ENCODE peak calls at places on chromosomes 1 and 21, in eight cellular contexts. W, N, B, T, E, J, A and F are unnamed samples.

GRCh38 chr1:11057477-11057876 is 2.3 kb downstream of the SRM start:
- DNase-seq in B (no peak), E (no peak), T (no peak), A (no peak), N (no peak), J (no peak), W (no peak), F (no peak)

GRCh38 chr1:206545351-206545750 is 38.0 kb downstream of the RASSF5 start:
- DNase-seq in E (no peak), A (no peak), T (no peak), J (no peak), B (no peak), W (no peak), N (no peak), F (no peak)

GRCh38 chr1:190043655-190044054 is 434.0 kb downstream of the BRINP3 start:
- DNase-seq in N (no peak), W (no peak), J (no peak), E (no peak), A (no peak), T (no peak), B (no peak), F (no peak)

GRCh38 chr1:180230416-180230790 is 339 bp downstream of the LHX4 start:
- DNase-seq in W (no peak), J (peak), T (no peak), A (no peak), N (no peak), B (no peak), E (no peak), F (no peak)

GRCh38 chr1:63868220-63868897 is 94.5 kb downstream of the ROR1 start:
- DNase-seq in J (no peak), A (no peak), N (no peak), B (no peak), E (no peak), W (no peak), T (no peak), F (no peak)

GRCh38 chr1:64960731-64961130 is 5.6 kb downstream of the JAK1 start:
- DNase-seq in J (no peak), N (no peak), E (no peak), B (no peak), A (no peak), T (no peak), W (no peak), F (no peak)

GRCh38 chr1:41891403-41891896 is 27.3 kb downstream of the HIVEP3 start:
- DNase-seq in N (peak), W (peak), B (no peak), J (no peak), A (peak), E (peak), T (peak), F (no peak)

GRCh38 chr1:31897534-31898100 is 40.6 kb downstream of the PTP4A2 start:
- DNase-seq in A (no peak), E (no peak), N (no peak), B (no peak), J (no peak), T (no peak), W (no peak), F (no peak)

GRCh38 chr1:215636258-215636965 is 69.3 kb downstream of the KCTD3 start:
- DNase-seq in A (peak), W (peak), E (no peak), B (no peak), J (no peak), T (peak), N (peak), F (no peak)

GRCh38 chr1:206705187-206705586 is 20.5 kb downstream of the MAPKAPK2 start:
- DNase-seq in J (no peak), A (no peak), E (no peak), B (no peak), T (peak), W (peak), N (no peak), F (no peak)

GRCh38 chr1:41559331-41559730 is 74.8 kb upstream of the EDN2 start:
- DNase-seq in A (no peak), J (no peak), T (no peak), B (no peak), W (no peak), N (no peak), E (no peak), F (peak)

GRCh38 chr1:231665046-231665445 is 38.5 kb downstream of the DISC1 start:
- DNase-seq in W (no peak), N (no peak), T (no peak), B (no peak), J (no peak), A (no peak), E (no peak), F (no peak)

GRCh38 chr1:171422489-171422888 is 62.8 kb upstream of the PRRC2C start:
- DNase-seq in N (no peak), A (no peak), B (no peak), T (peak), W (no peak), E (no peak), J (no peak), F (no peak)

GRCh38 chr1:102897537-102897936 is 210.8 kb downstream of the COL11A1 start:
- DNase-seq in J (no peak), A (no peak), T (peak), E (no peak), W (no peak), N (no peak), B (no peak), F (no peak)

GRCh38 chr1:188762344-188762743 is 1715.3 kb downstream of the BRINP3 start:
- DNase-seq in B (no peak), J (no peak), W (no peak), A (no peak), E (no peak), T (no peak), N (no peak), F (no peak)

GRCh38 chr1:59506952-59507351 is 210.1 kb downstream of the FGGY start:
- DNase-seq in B (peak), E (peak), A (no peak), W (no peak), N (no peak), J (no peak), T (peak), F (no peak)

GRCh38 chr1:234731371-234732085 is 121.5 kb upstream of the IRF2BP2 start:
- DNase-seq in J (no peak), B (no peak), W (no peak), T (peak), E (no peak), A (no peak), N (no peak), F (no peak)

GRCh38 chr1:31230378-31230777 is 9.3 kb downstream of the NKAIN1 start:
- DNase-seq in B (no peak), J (no peak), W (no peak), E (no peak), N (no peak), T (no peak), A (no peak), F (no peak)

GRCh38 chr21:18387994-18388393 is 15.6 kb downstream of the TMPRSS15 start:
- DNase-seq in J (no peak), W (no peak), A (no peak), T (no peak), E (no peak), N (no peak), B (no peak), F (no peak)

GRCh38 chr1:107058245-107059032 is 2.0 kb downstream of the PRMT6 start:
- DNase-seq in N (no peak), E (peak), B (no peak), A (no peak), T (no peak), W (no peak), J (no peak), F (no peak)

GRCh38 chr1:28509705-28510349 is 4.0 kb downstream of the RCC1 start:
- DNase-seq in W (peak), N (no peak), E (peak), B (no peak), A (no peak), J (no peak), T (peak), F (no peak)

GRCh38 chr1:88946845-88947244 is 45.6 kb downstream of the KYAT3 start:
- DNase-seq in A (no peak), T (peak), B (no peak), J (no peak), E (no peak), W (no peak), N (no peak), F (no peak)

GRCh38 chr1:237527761-237528160 is 363.0 kb downstream of the ZP4 start:
- DNase-seq in E (no peak), N (no peak), A (no peak), T (no peak), B (no peak), J (no peak), W (no peak), F (no peak)

GRCh38 chr1:160114085-160114484 is 1.5 kb upstream of the ATP1A2 start:
- DNase-seq in J (no peak), E (no peak), N (no peak), A (no peak), T (no peak), B (no peak), W (no peak), F (no peak)

GRCh38 chr1:230068952-230069684 is 2.1 kb downstream of the GALNT2 start:
- DNase-seq in T (no peak), W (no peak), E (peak), A (peak), J (no peak), N (peak), B (no peak), F (no peak)

GRCh38 chr1:165737196-165737595 is 31.5 kb downstream of the TMCO1 start:
- DNase-seq in E (no peak), W (no peak), T (peak), B (no peak), N (no peak), J (no peak), A (no peak), F (no peak)

GRCh38 chr1:65955071-65955470 is 162.4 kb downstream of the PDE4B start:
- DNase-seq in A (no peak), J (no peak), B (no peak), N (no peak), W (no peak), T (peak), E (no peak), F (no peak)

GRCh38 chr1:211196880-211197279 is 62.3 kb upstream of the RCOR3 start:
- DNase-seq in W (no peak), B (no peak), J (no peak), E (no peak), N (no peak), T (peak), A (no peak), F (no peak)

GRCh38 chr1:34529935-34530859 is 224.7 kb upstream of the GJB5 start:
- DNase-seq in A (no peak), B (no peak), J (no peak), E (peak), W (no peak), N (no peak), T (no peak), F (no peak)

GRCh38 chr1:214364335-214364734 is 83.4 kb downstream of the SMYD2 start:
- DNase-seq in J (no peak), W (no peak), B (no peak), E (no peak), T (no peak), N (no peak), A (no peak), F (no peak)

GRCh38 chr1:56901720-56902119 is 47.1 kb downstream of the C8A start:
- DNase-seq in T (peak), B (no peak), A (no peak), W (no peak), J (no peak), E (no peak), N (no peak), F (no peak)

GRCh38 chr1:214514032-214514818 is 37.2 kb downstream of the PTPN14 start:
- DNase-seq in N (no peak), E (peak), J (no peak), B (no peak), W (peak), A (no peak), T (peak), F (no peak)

GRCh38 chr1:238492271-238492670 is 601.5 kb upstream of the ZP4 start:
- DNase-seq in T (no peak), W (no peak), E (no peak), N (no peak), J (peak), A (no peak), B (no peak), F (no peak)

GRCh38 chr1:197920345-197921117 is 3.4 kb downstream of the LHX9 start:
- DNase-seq in J (no peak), B (no peak), N (no peak), A (no peak), E (no peak), T (no peak), W (no peak), F (no peak)

DNA sequence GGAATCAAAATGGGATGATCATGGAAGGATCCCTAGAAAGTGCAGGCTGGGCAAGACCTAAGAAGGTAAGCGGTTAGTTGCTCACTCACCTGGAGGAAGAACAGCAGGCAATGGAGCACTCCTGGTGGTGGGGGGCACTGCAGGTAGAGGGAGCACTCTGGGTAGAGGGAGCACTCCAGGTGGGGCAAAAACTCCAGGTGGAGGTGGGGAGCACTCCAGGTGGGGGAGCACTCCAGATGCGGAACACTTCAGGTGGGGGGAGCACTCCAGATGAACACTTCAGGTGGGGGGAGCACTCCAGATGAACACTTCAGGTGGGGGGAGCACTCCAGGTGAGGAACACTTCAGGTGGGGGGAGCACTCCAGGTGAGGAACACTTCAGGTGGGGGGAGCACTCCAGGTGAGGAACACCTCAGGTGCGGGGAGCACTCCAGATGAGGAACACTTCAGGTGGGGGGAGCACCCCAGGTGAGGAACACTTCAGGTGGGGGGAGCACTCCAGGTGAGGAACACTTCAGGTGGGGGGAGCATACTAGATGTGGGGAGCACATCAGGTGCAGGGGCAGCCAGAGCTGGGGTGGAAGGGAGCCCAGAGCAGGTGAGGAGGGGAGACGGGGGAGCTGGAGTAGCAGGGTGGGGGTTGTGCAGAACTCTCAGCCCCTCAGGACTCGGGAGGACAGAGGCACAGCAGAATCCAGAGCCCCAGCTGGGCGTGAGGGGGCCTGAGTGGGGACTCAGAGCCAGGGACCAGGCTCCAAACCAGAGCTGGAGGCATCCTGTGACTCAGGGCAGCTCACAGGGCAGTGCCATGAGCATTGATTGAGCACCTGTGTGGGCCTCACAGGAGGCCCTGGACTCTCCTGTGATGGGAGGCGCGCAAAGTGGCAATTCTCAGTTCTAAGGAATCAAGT is 37.7 kb upstream of the COL6A1 start:
- DNase-seq in E (no peak), B (no peak), A (no peak), J (no peak), N (no peak), T (no peak), W (no peak), F (no peak)
- TF ChIP-seq CTCF in E (no peak), B (no peak), A (no peak), J (no peak), N (no peak), T (no peak), W (no peak), F (no peak)

GRCh38 chr1:233172201-233172600 is 123.3 kb downstream of the PCNX2 start:
- DNase-seq in N (no peak), A (no peak), B (no peak), W (no peak), E (peak), J (no peak), T (peak), F (no peak)
- TF ChIP-seq CTCF in N (no peak), A (no peak), B (peak), W (peak), E (peak), J (no peak), T (peak), F (peak)

GRCh38 chr1:46334030-46334384 is 6.6 kb upstream of the NSUN4 start:
- DNase-seq in J (no peak), W (no peak), N (no peak), E (no peak), A (no peak), B (no peak), T (no peak), F (no peak)

DNA sequence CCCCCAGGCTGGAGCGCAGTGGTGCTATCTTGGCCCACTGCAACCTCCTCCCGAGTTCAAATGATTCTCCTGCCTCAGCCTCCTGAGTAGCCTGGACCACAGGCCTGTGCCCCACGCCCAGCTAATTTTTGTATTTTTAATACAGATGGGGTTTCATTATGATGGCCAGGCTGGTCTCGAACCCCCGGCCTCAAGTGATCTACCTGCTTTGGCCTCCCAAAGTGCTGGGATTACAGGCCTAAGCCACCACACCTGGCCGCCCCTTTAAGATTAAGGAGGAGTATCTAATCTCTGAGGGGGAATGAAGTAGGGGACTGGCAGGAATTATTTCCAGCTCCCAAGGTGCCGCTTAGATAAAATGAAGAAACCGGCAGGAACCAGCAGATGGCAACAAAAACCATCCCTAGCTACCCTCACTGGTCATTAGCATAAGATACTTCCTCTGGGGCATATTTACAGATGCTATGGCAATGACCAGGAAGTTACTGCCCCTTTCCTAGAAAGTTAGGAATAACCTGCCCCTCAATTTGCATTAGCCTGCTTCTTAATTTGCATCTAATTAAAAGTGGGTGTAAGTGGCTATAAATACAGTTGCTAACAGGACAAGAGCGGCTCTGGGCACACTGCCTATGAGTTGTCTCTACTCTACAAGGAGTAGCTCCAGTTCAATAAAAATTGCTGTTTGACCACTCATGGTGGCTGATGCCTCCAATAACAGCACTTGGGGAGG is 7.1 kb upstream of the NSUN4 start:
- DNase-seq in E (peak), B (no peak), T (peak), A (no peak), N (no peak), W (peak), J (peak), F (no peak)
- TF ChIP-seq CTCF in E (peak), B (no peak), T (peak), A (peak), N (no peak), W (no peak), J (no peak), F (peak)

DNA sequence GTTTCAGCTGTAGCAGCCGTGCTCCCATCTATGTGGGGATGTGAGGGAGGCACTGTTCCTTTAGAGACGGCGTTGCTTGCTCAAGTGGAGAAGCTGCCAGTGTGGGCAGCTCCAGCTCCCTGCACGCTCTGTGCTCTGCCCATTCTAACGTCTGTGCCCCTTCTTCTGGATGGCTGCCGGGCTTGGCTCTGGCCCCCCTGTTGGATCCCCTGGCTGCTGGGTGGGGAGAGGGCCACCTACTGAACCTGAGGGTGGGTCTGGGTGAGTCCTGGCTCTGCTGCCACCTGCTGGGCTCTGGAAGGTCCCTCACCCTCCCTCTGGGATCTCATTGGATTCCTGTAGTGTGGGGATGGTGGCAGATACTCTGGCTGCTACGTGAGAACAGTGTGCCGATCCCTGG is 5.0 kb downstream of the PFKL start:
- DNase-seq in J (peak), B (no peak), W (no peak), N (peak), E (peak), T (peak), A (peak), F (no peak)
- TF ChIP-seq CTCF in J (peak), B (peak), W (peak), N (no peak), E (peak), T (peak), A (peak), F (peak)

GRCh38 chr1:37570528-37571334 is 14.0 kb downstream of the DNALI1 start:
- DNase-seq in E (no peak), T (no peak), W (no peak), J (no peak), A (no peak), B (no peak), N (no peak), F (no peak)

GRCh38 chr1:37561096-37561793 is 4.5 kb downstream of the DNALI1 start:
- DNase-seq in E (no peak), N (no peak), B (no peak), T (no peak), W (no peak), J (no peak), A (no peak), F (no peak)

GRCh38 chr1:37562984-37563383 is 6.2 kb downstream of the DNALI1 start:
- DNase-seq in T (no peak), A (no peak), W (no peak), E (no peak), N (no peak), J (no peak), B (no peak), F (no peak)

GRCh38 chr1:37561794-37562132 is 5.0 kb downstream of the DNALI1 start:
- DNase-seq in E (peak), N (no peak), B (no peak), T (peak), J (peak), A (no peak), W (no peak), F (no peak)

DNA sequence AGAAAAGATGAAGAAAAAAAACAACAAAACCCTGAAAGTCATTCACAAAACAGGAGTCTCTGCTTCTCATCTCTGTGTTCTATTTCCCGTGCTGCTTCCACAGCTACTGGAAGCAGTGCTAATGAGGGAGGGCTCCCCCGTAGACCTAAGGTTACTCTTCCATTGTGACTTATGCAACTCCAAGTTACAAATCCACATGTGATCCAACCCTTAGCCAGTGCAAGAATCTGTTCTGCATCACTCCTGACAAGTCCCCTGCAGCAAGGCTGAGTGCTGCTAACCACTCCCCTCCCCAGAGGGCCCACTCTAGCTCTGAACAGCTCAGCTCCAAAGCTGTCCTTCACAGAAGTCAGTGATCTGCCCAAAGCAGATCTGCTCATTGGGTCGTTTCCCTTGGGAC is 10.3 kb downstream of the DNALI1 start:
- DNase-seq in N (no peak), W (no peak), J (no peak), B (no peak), A (no peak), E (no peak), T (no peak), F (no peak)
- TF ChIP-seq CTCF in N (no peak), W (no peak), J (no peak), B (no peak), A (no peak), E (no peak), T (no peak), F (no peak)